ENCODE peak calls at places on chromosomes 6 and 20, in four cellular contexts. L is adrenal gland, D is testis, J is BJ. N is an unnamed sample.

GRCh38 chr6:11392778-11393507 is 144.6 kb upstream of the TMEM170B start:
- DNase-seq in L (peak), D (peak), J (no peak), N (no peak)

GRCh38 chr6:71332012-71332411 is 43.4 kb downstream of the OGFRL1 start:
- DNase-seq in L (no peak), D (no peak), J (no peak), N (no peak)

GRCh38 chr6:38131527-38131965 is 312.0 kb downstream of the ZFAND3 start:
- DNase-seq in L (no peak), D (peak), J (peak), N (no peak)

GRCh38 chr6:21201181-21201580 is 392.4 kb upstream of the SOX4 start:
- DNase-seq in L (no peak), D (no peak), J (no peak), N (no peak)

GRCh38 chr6:155272353-155273222 is 8.8 kb downstream of the CLDN20 start:
- DNase-seq in L (no peak), D (no peak), J (no peak), N (no peak)

GRCh38 chr20:46178891-46179290 is 60.8 kb downstream of the CD40 start:
- DNase-seq in L (no peak), D (no peak), J (no peak), N (no peak)

GRCh38 chr6:138597336-138597735 is 98.0 kb upstream of the NHSL1 start:
- DNase-seq in L (no peak), D (no peak), J (no peak), N (no peak)

GRCh38 chr6:104860221-104860620 is 502 bp upstream of the HACE1 start:
- DNase-seq in L (no peak), D (no peak), J (no peak), N (no peak)

GRCh38 chr6:151437401-151437800 is 14.5 kb downstream of the RMND1 start:
- DNase-seq in L (no peak), D (no peak), J (no peak), N (no peak)

GRCh38 chr6:135195045-135195444 is 13.9 kb downstream of the MYB start:
- DNase-seq in L (no peak), D (no peak), J (no peak), N (no peak)

GRCh38 chr20:57772349-57772964 is 62.6 kb upstream of the PMEPA1 start:
- DNase-seq in L (peak), D (no peak), J (peak), N (no peak)
- H3K4me3 ChIP-seq in L (no peak), D (no peak), J (no peak), N (no peak)

GRCh38 chr6:74899416-74899815 is 306.4 kb downstream of the COL12A1 start:
- DNase-seq in L (no peak), D (no peak), J (no peak), N (no peak)
- TF ChIP-seq CTCF in L (no peak), D (no peak), J (peak), N (no peak)

DNA sequence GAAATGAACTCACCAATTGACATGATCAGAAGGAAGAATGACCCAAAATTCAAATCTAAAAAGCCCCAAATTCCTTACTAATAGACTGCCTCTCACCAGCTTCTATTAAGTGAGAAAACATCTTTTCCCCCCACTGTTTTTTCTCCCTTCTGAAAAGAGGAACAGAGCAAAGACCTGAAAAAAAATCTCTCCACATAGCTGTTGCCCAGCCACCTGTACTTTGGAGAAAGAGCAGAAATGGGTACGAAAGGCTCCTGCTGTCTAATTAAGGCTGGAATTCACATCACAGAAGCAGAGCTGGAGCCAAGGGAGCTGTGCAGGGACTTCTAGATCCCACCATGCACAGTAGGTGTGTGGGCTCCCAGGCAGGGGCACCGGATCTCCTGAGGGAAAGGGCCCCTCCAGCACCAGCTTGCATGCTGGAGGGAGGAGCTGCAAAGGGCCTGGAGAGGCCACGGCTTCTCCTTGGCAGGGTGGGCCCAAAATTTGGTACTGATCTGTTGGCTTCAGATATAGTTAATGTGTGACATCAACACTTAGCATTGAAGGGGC is 73.2 kb upstream of the DUSP22 start:
- DNase-seq in L (no peak), D (no peak), J (no peak), N (no peak)
- H3K4me3 ChIP-seq in L (no peak), D (no peak), J (no peak), N (no peak)

GRCh38 chr6:119204744-119205143 is 126.3 kb upstream of the FAM184A start:
- DNase-seq in L (no peak), D (no peak), J (no peak), N (no peak)

GRCh38 chr6:119196732-119197131 is 118.3 kb upstream of the FAM184A start:
- DNase-seq in L (no peak), D (no peak), J (no peak), N (no peak)

GRCh38 chr6:119201486-119201885 is 123.0 kb upstream of the FAM184A start:
- DNase-seq in L (no peak), D (no peak), J (no peak), N (no peak)

GRCh38 chr6:119197271-119197670 is 118.8 kb upstream of the FAM184A start:
- DNase-seq in L (no peak), D (no peak), J (no peak), N (no peak)

DNA sequence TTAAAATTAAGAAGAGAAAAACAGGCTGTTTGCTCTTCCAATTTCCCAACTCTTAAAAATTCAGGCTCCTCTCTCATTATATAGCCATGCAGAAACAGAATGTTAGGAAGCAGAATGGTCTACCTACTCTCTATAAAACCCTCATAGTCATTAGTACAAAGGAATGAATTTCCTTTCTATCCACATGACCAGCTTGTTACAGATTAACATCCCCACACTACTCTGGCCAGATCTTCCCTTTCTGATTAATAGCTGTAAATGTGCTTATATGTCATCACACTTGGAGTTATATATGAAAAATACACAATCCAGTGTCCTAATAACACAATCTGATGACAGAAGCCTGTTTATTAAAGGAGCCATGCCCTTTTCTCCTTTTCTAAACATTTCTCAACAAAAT is 122.3 kb upstream of the FAM184A start:
- DNase-seq in L (no peak), D (no peak), J (no peak), N (no peak)
- TF ChIP-seq CTCF in L (no peak), D (no peak), J (no peak), N (no peak)

DNA sequence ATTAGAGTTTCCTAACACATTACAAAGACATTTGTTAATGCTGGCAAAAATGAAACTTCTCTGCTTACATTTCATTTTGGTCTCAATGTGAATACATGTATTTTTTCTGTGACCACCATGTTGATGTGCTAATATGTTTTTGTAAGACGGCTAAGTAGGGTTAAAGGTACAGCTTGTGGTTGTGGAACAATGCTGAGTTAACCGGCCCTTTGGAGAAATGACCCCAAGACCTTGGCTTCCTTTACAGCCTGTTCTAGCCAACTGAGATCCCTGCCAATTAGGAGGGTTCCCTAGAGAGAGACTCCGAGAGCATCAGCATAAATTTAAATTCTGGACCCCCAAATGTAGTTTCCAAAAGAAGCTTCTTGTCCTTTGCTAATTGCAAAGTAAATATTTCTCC is 44.3 kb downstream of the RSPO3 start:
- DNase-seq in L (no peak), D (no peak), J (no peak), N (no peak)
- H3K4me3 ChIP-seq in L (no peak), D (no peak), J (no peak), N (no peak)

GRCh38 chr6:49666480-49666879 is 29.8 kb upstream of the RHAG start:
- DNase-seq in L (no peak), D (no peak), J (no peak), N (no peak)
- TF ChIP-seq CTCF in L (no peak), D (no peak), J (no peak), N (no peak)

GRCh38 chr6:143510991-143511891 is at the start of gene FUCA2:
- DNase-seq in L (peak), D (peak), J (peak), N (peak)
- H3K4me3 ChIP-seq in L (peak), D (peak), J (peak), N (peak)

DNA sequence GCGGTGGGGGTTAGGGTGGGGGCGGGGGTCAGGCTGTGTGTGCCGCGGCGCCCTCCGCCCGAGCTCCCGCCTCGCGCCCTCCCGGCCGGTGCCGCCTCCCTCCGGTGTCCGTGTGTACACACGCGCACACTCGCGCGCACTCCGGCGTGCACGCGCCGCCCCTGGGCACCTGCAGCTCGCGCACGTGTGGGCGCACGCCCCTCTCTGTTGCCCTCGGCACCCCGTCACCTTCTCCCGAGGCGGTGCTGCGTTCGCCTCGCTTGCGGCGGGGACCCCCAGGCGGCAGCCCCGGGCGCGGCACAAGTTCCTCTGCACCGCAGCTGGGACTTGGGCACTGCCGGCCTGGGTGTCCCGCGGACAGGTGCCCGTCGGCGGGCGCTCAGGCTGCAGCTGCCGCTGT is 525 bp downstream of the MACROD2 start:
- DNase-seq in L (peak), D (peak), J (no peak), N (peak)
- TF ChIP-seq CTCF in L (no peak), D (no peak), J (no peak), N (no peak)

DNA sequence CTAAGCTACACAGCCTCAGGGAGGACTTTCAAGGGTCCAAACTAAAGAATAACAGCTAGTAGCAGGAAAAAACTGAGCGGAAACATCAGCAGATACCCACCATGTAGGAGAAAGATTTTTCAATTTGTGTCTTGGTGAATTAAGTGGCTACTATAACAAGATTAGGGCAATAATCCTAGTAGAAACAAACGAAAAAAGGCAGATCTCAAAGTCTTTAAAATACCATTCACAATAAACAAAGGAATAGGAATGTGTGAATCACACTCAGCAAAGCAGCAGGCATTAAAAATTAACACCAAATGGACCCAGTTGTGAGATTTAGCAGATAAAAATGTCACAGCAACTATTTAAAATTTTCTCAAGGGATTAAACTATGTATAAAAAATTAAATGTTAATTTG is 761.2 kb downstream of the TENT5A start:
- DNase-seq in L (no peak), D (no peak), J (no peak), N (no peak)
- H3K4me3 ChIP-seq in L (no peak), D (no peak), J (no peak), N (no peak)

N was measured in heart left ventricle.